ENCODE peak calls at places on chromosome 10, in ten cellular contexts. One of them, this sample, is unnamed.

GRCh38 chr10:77333610-77334340 is 303.8 kb downstream of the KCNMA1 start:
- DNase-seq in upper lobe of left lung: no peak
- DNase-seq in A549: peak; percentile 87
- DNase-seq in endothelial cell of umbilical vein: no peak
- DNase-seq in PC-3: no peak
- DNase-seq in stomach: no peak
- DNase-seq in breast epithelium: no peak
- DNase-seq in kidney: no peak
- DNase-seq in GM23248: peak; percentile 20
- DNase-seq in K562: no peak
- DNase-seq in this sample: no peak

GRCh38 chr10:129244298-129244697 is 222.7 kb upstream of the MGMT start:
- DNase-seq in endothelial cell of umbilical vein: no peak
- DNase-seq in GM23248: no peak
- DNase-seq in PC-3: no peak
- DNase-seq in upper lobe of left lung: peak; percentile 57
- DNase-seq in K562: no peak
- DNase-seq in kidney: no peak
- DNase-seq in A549: no peak
- DNase-seq in breast epithelium: no peak
- DNase-seq in stomach: no peak
- DNase-seq in this sample: no peak

GRCh38 chr10:103691723-103692380 is 163.5 kb downstream of the SH3PXD2A start:
- DNase-seq in K562: peak; percentile 35
- DNase-seq in kidney: no peak
- DNase-seq in breast epithelium: no peak
- DNase-seq in GM23248: peak; percentile 40
- DNase-seq in endothelial cell of umbilical vein: no peak
- DNase-seq in stomach: no peak
- DNase-seq in A549: no peak
- DNase-seq in PC-3: no peak
- DNase-seq in upper lobe of left lung: peak; percentile 51
- DNase-seq in this sample: no peak

GRCh38 chr10:18554479-18554878 is 96.9 kb downstream of the NSUN6 start:
- DNase-seq in stomach: no peak
- DNase-seq in A549: no peak
- DNase-seq in GM23248: no peak
- DNase-seq in endothelial cell of umbilical vein: no peak
- DNase-seq in upper lobe of left lung: no peak
- DNase-seq in kidney: no peak
- DNase-seq in K562: no peak
- DNase-seq in breast epithelium: no peak
- DNase-seq in PC-3: no peak
- DNase-seq in this sample: no peak

GRCh38 chr10:103784089-103784488 is 71.3 kb downstream of the SH3PXD2A start:
- DNase-seq in breast epithelium: no peak
- DNase-seq in A549: no peak
- DNase-seq in kidney: peak; percentile 49
- DNase-seq in stomach: no peak
- DNase-seq in endothelial cell of umbilical vein: no peak
- DNase-seq in GM23248: no peak
- DNase-seq in PC-3: no peak
- DNase-seq in upper lobe of left lung: no peak
- DNase-seq in K562: no peak
- DNase-seq in this sample: no peak

GRCh38 chr10:77012811-77013500 is 624.7 kb downstream of the KCNMA1 start:
- DNase-seq in upper lobe of left lung: no peak
- DNase-seq in A549: no peak
- DNase-seq in endothelial cell of umbilical vein: no peak
- DNase-seq in PC-3: no peak
- DNase-seq in breast epithelium: no peak
- DNase-seq in K562: no peak
- DNase-seq in stomach: no peak
- DNase-seq in kidney: no peak
- DNase-seq in GM23248: no peak
- DNase-seq in this sample: no peak

GRCh38 chr10:1115262-1115955 is 59.2 kb downstream of the WDR37 start:
- DNase-seq in upper lobe of left lung: no peak
- DNase-seq in endothelial cell of umbilical vein: no peak
- DNase-seq in breast epithelium: no peak
- DNase-seq in GM23248: no peak
- DNase-seq in kidney: no peak
- DNase-seq in stomach: peak; percentile 20
- DNase-seq in K562: no peak
- DNase-seq in A549: no peak
- DNase-seq in PC-3: no peak
- DNase-seq in this sample: no peak

GRCh38 chr10:127833804-127834203 is 58.9 kb downstream of the CLRN3 start:
- DNase-seq in K562: no peak
- DNase-seq in A549: no peak
- DNase-seq in stomach: no peak
- DNase-seq in PC-3: no peak
- DNase-seq in endothelial cell of umbilical vein: no peak
- DNase-seq in kidney: no peak
- DNase-seq in breast epithelium: no peak
- DNase-seq in upper lobe of left lung: peak; percentile 30
- DNase-seq in GM23248: no peak
- DNase-seq in this sample: no peak

GRCh38 chr10:112519129-112519761 is 72.2 kb downstream of the VTI1A start:
- DNase-seq in stomach: no peak
- DNase-seq in GM23248: no peak
- DNase-seq in breast epithelium: no peak
- DNase-seq in kidney: no peak
- DNase-seq in endothelial cell of umbilical vein: no peak
- DNase-seq in K562: no peak
- DNase-seq in A549: peak; percentile 6
- DNase-seq in upper lobe of left lung: no peak
- DNase-seq in PC-3: peak; percentile 44
- DNase-seq in this sample: no peak

GRCh38 chr10:70537398-70538194 is 59.0 kb downstream of the PALD1 start:
- DNase-seq in GM23248: peak; percentile 20
- DNase-seq in A549: peak; percentile 19
- DNase-seq in kidney: no peak
- DNase-seq in upper lobe of left lung: peak; percentile 72
- DNase-seq in PC-3: peak; percentile 88
- DNase-seq in K562: peak; percentile 68
- DNase-seq in breast epithelium: no peak
- DNase-seq in stomach: peak; percentile 36
- DNase-seq in endothelial cell of umbilical vein: no peak
- DNase-seq in this sample: no peak

GRCh38 chr10:119516381-119517234 is 25.9 kb downstream of the RGS10 start:
- DNase-seq in endothelial cell of umbilical vein: no peak
- DNase-seq in K562: peak; percentile 42
- DNase-seq in stomach: peak; percentile 30
- DNase-seq in upper lobe of left lung: peak; percentile 59
- DNase-seq in A549: no peak
- DNase-seq in breast epithelium: no peak
- DNase-seq in GM23248: no peak
- DNase-seq in PC-3: peak; percentile 59
- DNase-seq in kidney: no peak
- DNase-seq in this sample: no peak

GRCh38 chr10:21826725-21827124 is 176.8 kb downstream of the DNAJC1 start:
- DNase-seq in breast epithelium: no peak
- DNase-seq in upper lobe of left lung: no peak
- DNase-seq in PC-3: no peak
- DNase-seq in A549: no peak
- DNase-seq in kidney: no peak
- DNase-seq in endothelial cell of umbilical vein: no peak
- DNase-seq in K562: no peak
- DNase-seq in stomach: no peak
- DNase-seq in GM23248: no peak
- DNase-seq in this sample: no peak

GRCh38 chr10:21824409-21824808 is 179.1 kb downstream of the DNAJC1 start:
- DNase-seq in PC-3: no peak
- DNase-seq in GM23248: no peak
- DNase-seq in upper lobe of left lung: no peak
- DNase-seq in endothelial cell of umbilical vein: no peak
- DNase-seq in stomach: no peak
- DNase-seq in breast epithelium: no peak
- DNase-seq in A549: no peak
- DNase-seq in K562: peak; percentile 68
- DNase-seq in kidney: no peak
- DNase-seq in this sample: no peak

GRCh38 chr10:21825345-21825744 is 178.2 kb downstream of the DNAJC1 start:
- DNase-seq in upper lobe of left lung: no peak
- DNase-seq in PC-3: no peak
- DNase-seq in GM23248: peak; percentile 2
- DNase-seq in A549: peak; percentile 28
- DNase-seq in endothelial cell of umbilical vein: no peak
- DNase-seq in K562: no peak
- DNase-seq in stomach: no peak
- DNase-seq in kidney: no peak
- DNase-seq in breast epithelium: no peak
- DNase-seq in this sample: no peak

GRCh38 chr10:21830037-21830436 is 173.5 kb downstream of the DNAJC1 start:
- DNase-seq in A549: no peak
- DNase-seq in kidney: no peak
- DNase-seq in endothelial cell of umbilical vein: no peak
- DNase-seq in stomach: no peak
- DNase-seq in K562: no peak
- DNase-seq in PC-3: no peak
- DNase-seq in breast epithelium: no peak
- DNase-seq in upper lobe of left lung: no peak
- DNase-seq in GM23248: no peak
- DNase-seq in this sample: no peak

GRCh38 chr10:21827308-21827707 is 176.2 kb downstream of the DNAJC1 start:
- DNase-seq in endothelial cell of umbilical vein: no peak
- DNase-seq in PC-3: no peak
- DNase-seq in K562: no peak
- DNase-seq in kidney: no peak
- DNase-seq in GM23248: no peak
- DNase-seq in A549: no peak
- DNase-seq in breast epithelium: no peak
- DNase-seq in upper lobe of left lung: no peak
- DNase-seq in stomach: no peak
- DNase-seq in this sample: no peak
- H3K9me3 ChIP-seq in endothelial cell of umbilical vein: no peaks in the 10 kb centered on the region
- H3K9me3 ChIP-seq in PC-3: peaks cover 12% of the 10 kb centered on the region
- H3K9me3 ChIP-seq in K562: peaks cover 6% of the 10 kb centered on the region
- H3K9me3 ChIP-seq in kidney: peaks cover 43% of the 10 kb centered on the region
- H3K9me3 ChIP-seq in GM23248: peaks cover 9% of the 10 kb centered on the region
- H3K9me3 ChIP-seq in A549: peaks cover 52% of the 10 kb centered on the region
- H3K9me3 ChIP-seq in breast epithelium: peaks cover 17% of the 10 kb centered on the region
- H3K9me3 ChIP-seq in upper lobe of left lung: peaks cover 50% of the 10 kb centered on the region
- H3K9me3 ChIP-seq in stomach: peaks cover 8% of the 10 kb centered on the region
- H3K9me3 ChIP-seq in this sample: peaks cover 22% of the 10 kb centered on the region

DNA sequence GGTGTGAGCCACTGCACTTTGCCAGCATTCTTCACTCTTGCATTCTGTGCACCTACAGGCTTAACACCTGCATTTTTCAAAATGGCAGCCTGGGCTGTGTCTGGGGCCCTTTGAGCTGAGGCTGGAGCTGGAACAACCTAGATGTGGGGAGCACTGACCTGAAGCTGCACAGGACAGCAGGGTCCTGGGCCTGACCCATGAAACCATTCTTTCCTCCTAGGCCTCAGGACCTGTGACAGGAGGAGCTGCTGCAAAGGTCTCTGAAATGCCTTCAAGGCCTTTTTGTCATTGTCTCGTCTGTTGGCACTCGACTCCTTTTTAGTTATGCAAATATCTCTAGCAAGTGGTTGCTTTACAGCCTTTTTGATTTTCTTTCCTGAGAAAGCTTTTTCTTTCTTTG is 82.3 kb downstream of the INPP5A start:
- DNase-seq in upper lobe of left lung: no peak
- DNase-seq in stomach: no peak
- DNase-seq in kidney: no peak
- DNase-seq in PC-3: no peak
- DNase-seq in K562: no peak
- DNase-seq in breast epithelium: no peak
- DNase-seq in GM23248: no peak
- DNase-seq in A549: no peak
- DNase-seq in endothelial cell of umbilical vein: no peak
- DNase-seq in this sample: no peak
- H3K9me3 ChIP-seq in upper lobe of left lung: peaks cover 16% of the 10 kb centered on the region
- H3K9me3 ChIP-seq in stomach: peaks cover 8% of the 10 kb centered on the region
- H3K9me3 ChIP-seq in kidney: peaks cover 12% of the 10 kb centered on the region
- H3K9me3 ChIP-seq in PC-3: peaks cover 4% of the 10 kb centered on the region
- H3K9me3 ChIP-seq in K562: no peaks in the 10 kb centered on the region
- H3K9me3 ChIP-seq in breast epithelium: peaks cover 17% of the 10 kb centered on the region
- H3K9me3 ChIP-seq in GM23248: no peaks in the 10 kb centered on the region
- H3K9me3 ChIP-seq in A549: no peaks in the 10 kb centered on the region
- H3K9me3 ChIP-seq in endothelial cell of umbilical vein: no peaks in the 10 kb centered on the region
- H3K9me3 ChIP-seq in this sample: peaks cover 6% of the 10 kb centered on the region

GRCh38 chr10:82924711-82925110 is 1049.7 kb downstream of the NRG3 start:
- DNase-seq in A549: no peak
- DNase-seq in breast epithelium: no peak
- DNase-seq in stomach: no peak
- DNase-seq in GM23248: no peak
- DNase-seq in endothelial cell of umbilical vein: no peak
- DNase-seq in PC-3: no peak
- DNase-seq in K562: no peak
- DNase-seq in upper lobe of left lung: no peak
- DNase-seq in kidney: no peak
- DNase-seq in this sample: no peak

GRCh38 chr10:82925547-82925946 is 1050.6 kb downstream of the NRG3 start:
- DNase-seq in GM23248: no peak
- DNase-seq in upper lobe of left lung: no peak
- DNase-seq in endothelial cell of umbilical vein: no peak
- DNase-seq in kidney: no peak
- DNase-seq in breast epithelium: no peak
- DNase-seq in K562: no peak
- DNase-seq in PC-3: no peak
- DNase-seq in stomach: no peak
- DNase-seq in A549: no peak
- DNase-seq in this sample: no peak

GRCh38 chr10:82922046-82922445 is 1047.1 kb downstream of the NRG3 start:
- DNase-seq in PC-3: no peak
- DNase-seq in kidney: no peak
- DNase-seq in GM23248: no peak
- DNase-seq in A549: no peak
- DNase-seq in stomach: no peak
- DNase-seq in upper lobe of left lung: no peak
- DNase-seq in K562: no peak
- DNase-seq in endothelial cell of umbilical vein: no peak
- DNase-seq in breast epithelium: no peak
- DNase-seq in this sample: no peak

DNA sequence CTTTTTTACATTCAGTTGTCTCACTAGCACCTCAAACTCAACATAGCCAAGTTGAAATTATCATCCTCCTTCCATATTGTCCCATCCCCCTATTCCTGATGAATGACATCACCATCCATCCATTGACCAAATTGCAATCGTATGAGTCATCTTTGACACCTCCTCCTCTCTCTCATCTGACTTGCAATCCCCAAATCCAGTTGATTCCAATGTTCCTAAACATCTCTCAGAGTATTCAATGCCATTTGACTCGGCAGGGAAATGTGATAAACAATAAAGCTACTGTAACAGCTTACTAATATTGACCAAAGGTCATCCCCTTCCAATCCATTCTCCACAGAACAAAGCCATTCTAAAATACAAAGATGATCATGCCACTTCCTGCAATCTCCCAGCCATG is 1047.8 kb downstream of the NRG3 start:
- DNase-seq in breast epithelium: no peak
- DNase-seq in endothelial cell of umbilical vein: no peak
- DNase-seq in PC-3: no peak
- DNase-seq in K562: no peak
- DNase-seq in GM23248: no peak
- DNase-seq in stomach: no peak
- DNase-seq in upper lobe of left lung: no peak
- DNase-seq in A549: no peak
- DNase-seq in kidney: no peak
- DNase-seq in this sample: no peak
- H3K9me3 ChIP-seq in breast epithelium: no peaks in the 10 kb centered on the region
- H3K9me3 ChIP-seq in endothelial cell of umbilical vein: no peaks in the 10 kb centered on the region
- H3K9me3 ChIP-seq in PC-3: no peaks in the 10 kb centered on the region
- H3K9me3 ChIP-seq in K562: peaks cover 1% of the 10 kb centered on the region
- H3K9me3 ChIP-seq in GM23248: no peaks in the 10 kb centered on the region
- H3K9me3 ChIP-seq in stomach: no peaks in the 10 kb centered on the region
- H3K9me3 ChIP-seq in upper lobe of left lung: no peaks in the 10 kb centered on the region
- H3K9me3 ChIP-seq in A549: no peaks in the 10 kb centered on the region
- H3K9me3 ChIP-seq in kidney: no peaks in the 10 kb centered on the region
- H3K9me3 ChIP-seq in this sample: no peaks in the 10 kb centered on the region

GRCh38 chr10:33805831-33806230 is 471.4 kb upstream of the NRP1 start:
- DNase-seq in K562: no peak
- DNase-seq in stomach: no peak
- DNase-seq in kidney: no peak
- DNase-seq in PC-3: no peak
- DNase-seq in upper lobe of left lung: no peak
- DNase-seq in GM23248: no peak
- DNase-seq in breast epithelium: no peak
- DNase-seq in A549: no peak
- DNase-seq in endothelial cell of umbilical vein: no peak
- DNase-seq in this sample: no peak
- H3K9me3 ChIP-seq in K562: no peaks in the 10 kb centered on the region
- H3K9me3 ChIP-seq in stomach: no peaks in the 10 kb centered on the region
- H3K9me3 ChIP-seq in kidney: no peaks in the 10 kb centered on the region
- H3K9me3 ChIP-seq in PC-3: no peaks in the 10 kb centered on the region
- H3K9me3 ChIP-seq in upper lobe of left lung: no peaks in the 10 kb centered on the region
- H3K9me3 ChIP-seq in GM23248: no peaks in the 10 kb centered on the region
- H3K9me3 ChIP-seq in breast epithelium: no peaks in the 10 kb centered on the region
- H3K9me3 ChIP-seq in A549: no peaks in the 10 kb centered on the region
- H3K9me3 ChIP-seq in endothelial cell of umbilical vein: no peaks in the 10 kb centered on the region
- H3K9me3 ChIP-seq in this sample: no peaks in the 10 kb centered on the region